ENCODE peak calls at places on chromosome 7, in nine cellular contexts. H, K, T, M, W, J, X, R and P are unnamed samples. For H3K4me1, the result is how much of the 10 kb centered on the place peaks cover.

GRCh38 chr7:102061981-102062390 is 224.7 kb upstream of the SH2B2 start:
- DNase-seq in H (no peak), K (no peak), T (no peak), M (peak), W (peak), J (no peak), X (peak), R (no peak), P (peak)

GRCh38 chr7:76216683-76217082 is 15.0 kb downstream of the SRRM3 start:
- DNase-seq in H (no peak), K (no peak), T (no peak), M (no peak), W (no peak), J (no peak), X (no peak), R (no peak), P (no peak)

GRCh38 chr7:143243011-143243410 is 20.2 kb upstream of the GSTK1 start:
- DNase-seq in H (no peak), K (no peak), T (no peak), M (no peak), W (no peak), J (no peak), X (no peak), R (no peak), P (no peak)

GRCh38 chr7:11742496-11742895 is 89.5 kb downstream of the THSD7A start:
- DNase-seq in H (no peak), K (no peak), T (no peak), M (no peak), W (no peak), J (peak), X (no peak), R (no peak), P (no peak)

GRCh38 chr7:14900051-14900450 is 2.5 kb downstream of the DGKB start:
- DNase-seq in H (no peak), K (no peak), T (no peak), M (no peak), W (no peak), J (peak), X (no peak), R (no peak), P (no peak)

GRCh38 chr7:41834805-41835694 is 132.2 kb upstream of the INHBA start:
- DNase-seq in H (no peak), K (no peak), T (no peak), M (no peak), W (no peak), J (no peak), X (peak), R (no peak), P (no peak)

GRCh38 chr7:124085168-124085567 is 52.3 kb upstream of the TMEM229A start:
- DNase-seq in H (no peak), K (no peak), T (peak), M (no peak), W (no peak), J (peak), X (peak), R (no peak), P (no peak)

GRCh38 chr7:34039033-34039432 is 133.7 kb downstream of the BMPER start:
- DNase-seq in H (no peak), K (no peak), T (no peak), M (no peak), W (no peak), J (no peak), X (peak), R (no peak), P (no peak)

GRCh38 chr7:1998146-1998545 is 234.6 kb downstream of the MAD1L1 start:
- DNase-seq in H (no peak), K (no peak), T (peak), M (no peak), W (no peak), J (no peak), X (no peak), R (no peak), P (no peak)

GRCh38 chr7:64881461-64882287 is 21.4 kb upstream of the ZNF273 start:
- DNase-seq in H (peak), K (no peak), T (no peak), M (no peak), W (no peak), J (no peak), X (no peak), R (no peak), P (no peak)

GRCh38 chr7:92053312-92053711 is 81.0 kb downstream of the CYP51A1 start:
- DNase-seq in H (no peak), K (no peak), T (no peak), M (no peak), W (no peak), J (no peak), X (no peak), R (no peak), P (no peak)

GRCh38 chr7:73850781-73851207 is 8.5 kb upstream of the METTL27 start:
- DNase-seq in H (no peak), K (peak), T (peak), M (no peak), W (no peak), J (peak), X (peak), R (no peak), P (no peak)

GRCh38 chr7:102432476-102433318 is 678 bp upstream of the ORAI2 start:
- DNase-seq in H (no peak), K (no peak), T (peak), M (no peak), W (no peak), J (no peak), X (no peak), R (peak), P (peak)

GRCh38 chr7:107742678-107743566 is 1.0 kb upstream of the CBLL1 start:
- DNase-seq in H (peak), K (peak), T (peak), M (peak), W (peak), J (no peak), X (no peak), R (no peak), P (no peak)

GRCh38 chr7:87870471-87870870 is 5.7 kb downstream of the SLC25A40 start:
- DNase-seq in H (no peak), K (no peak), T (no peak), M (no peak), W (no peak), J (no peak), X (no peak), R (no peak), P (no peak)

GRCh38 chr7:87875151-87876039 is 765 bp downstream of the SLC25A40 start:
- DNase-seq in H (no peak), K (no peak), T (no peak), M (no peak), W (no peak), J (peak), X (no peak), R (peak), P (peak)

GRCh38 chr7:87876040-87876758 is at the start of the genes DBF4 and SLC25A40:
- DNase-seq in H (peak), K (peak), T (peak), M (peak), W (peak), J (peak), X (peak), R (peak), P (peak)

GRCh38 chr7:87874066-87874465 is 2.1 kb downstream of the SLC25A40 start:
- DNase-seq in H (no peak), K (no peak), T (no peak), M (no peak), W (no peak), J (no peak), X (no peak), R (no peak), P (peak)

GRCh38 chr7:87872356-87872755 is 3.8 kb downstream of the SLC25A40 start:
- DNase-seq in H (no peak), K (no peak), T (no peak), M (no peak), W (no peak), J (no peak), X (no peak), R (no peak), P (no peak)
- H3K4me1 ChIP-seq in H (under half), K (under half), T (under half), M (under half), W (under half), J (under half), X (under half), R (under half), P (under half)

GRCh38 chr7:131161103-131161502 is 166.6 kb upstream of the MKLN1 start:
- DNase-seq in H (no peak), K (no peak), T (no peak), M (no peak), W (no peak), J (no peak), X (no peak), R (no peak), P (no peak)

GRCh38 chr7:131159961-131160361 is 167.7 kb upstream of the MKLN1 start:
- DNase-seq in H (no peak), K (no peak), T (no peak), M (no peak), W (no peak), J (peak), X (peak), R (no peak), P (no peak)

GRCh38 chr7:131164025-131164899 is 163.4 kb upstream of the MKLN1 start:
- DNase-seq in H (no peak), K (peak), T (no peak), M (no peak), W (no peak), J (peak), X (peak), R (no peak), P (no peak)

GRCh38 chr7:131166066-131166465 is 161.6 kb upstream of the MKLN1 start:
- DNase-seq in H (no peak), K (no peak), T (no peak), M (no peak), W (no peak), J (peak), X (peak), R (no peak), P (no peak)

DNA sequence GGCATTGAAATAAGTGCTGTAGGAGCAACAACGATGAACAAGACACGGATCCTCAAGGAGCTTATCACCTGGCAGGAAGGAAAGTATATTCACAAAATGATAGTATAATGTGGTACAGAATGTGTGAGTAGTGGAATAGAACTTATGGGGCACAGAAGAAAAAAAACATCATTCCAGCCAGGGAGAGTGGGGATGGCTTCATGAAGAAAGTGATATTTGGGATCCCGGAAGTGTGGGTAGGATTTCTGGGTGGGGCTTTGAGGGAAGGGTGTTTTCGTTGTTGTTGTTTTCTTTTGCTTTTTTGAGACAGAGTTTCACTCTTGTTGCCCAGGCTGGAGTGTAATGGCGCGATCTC is 162.8 kb upstream of the MKLN1 start:
- DNase-seq in H (no peak), K (no peak), T (no peak), M (no peak), W (no peak), J (no peak), X (no peak), R (no peak), P (no peak)
- H3K27ac ChIP-seq in H (peak), K (peak), T (no peak), M (no peak), W (no peak), J (peak), X (no peak), R (no peak), P (no peak)

GRCh38 chr7:128408709-128409434 is 910 bp downstream of the IMPDH1 start:
- DNase-seq in H (no peak), K (no peak), T (no peak), M (no peak), W (no peak), J (no peak), X (peak), R (no peak), P (no peak)
- H3K4me1 ChIP-seq in H (half or more), K (under half), T (under half), M (half or more), W (under half), J (under half), X (under half), R (half or more), P (under half)

DNA sequence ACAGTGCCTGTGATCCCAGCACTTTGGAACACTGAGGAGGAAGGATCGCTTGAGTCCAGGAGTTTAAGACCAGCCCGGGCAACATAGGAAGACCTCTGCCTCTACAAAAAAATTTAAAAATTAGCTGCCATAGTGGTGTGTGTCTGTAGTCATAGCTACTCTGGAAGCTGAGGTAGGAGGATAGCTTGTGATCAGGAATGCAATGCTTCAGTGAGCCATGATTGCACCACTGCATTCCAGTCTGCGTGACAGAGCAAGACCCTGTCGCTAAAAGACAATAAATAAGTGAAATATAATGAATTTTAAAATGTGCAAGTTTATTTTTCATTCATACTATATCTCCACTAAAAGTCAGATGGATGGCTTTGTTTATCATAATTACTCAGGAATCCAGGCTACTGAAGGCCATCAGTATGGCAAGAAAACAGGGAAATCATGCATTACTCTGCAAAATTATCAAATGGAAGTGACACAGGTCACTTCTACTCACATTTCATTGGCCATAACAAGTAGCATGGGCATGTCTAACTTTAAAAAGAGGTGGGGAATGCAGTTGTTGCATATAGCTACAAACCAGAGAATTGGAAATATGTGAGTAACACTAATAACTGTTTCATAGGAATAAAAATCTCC is 32.9 kb upstream of the FAM3C start:
- DNase-seq in H (no peak), K (no peak), T (no peak), M (no peak), W (no peak), J (no peak), X (peak), R (no peak), P (no peak)
- H3K27ac ChIP-seq in H (no peak), K (no peak), T (no peak), M (no peak), W (no peak), J (no peak), X (no peak), R (no peak), P (no peak)

GRCh38 chr7:137958593-137959431 is 43.1 kb downstream of the CREB3L2 start:
- DNase-seq in H (no peak), K (no peak), T (no peak), M (no peak), W (no peak), J (no peak), X (no peak), R (no peak), P (no peak)
- H3K4me1 ChIP-seq in H (under half), K (half or more), T (under half), M (half or more), W (under half), J (under half), X (under half), R (under half), P (under half)

DNA sequence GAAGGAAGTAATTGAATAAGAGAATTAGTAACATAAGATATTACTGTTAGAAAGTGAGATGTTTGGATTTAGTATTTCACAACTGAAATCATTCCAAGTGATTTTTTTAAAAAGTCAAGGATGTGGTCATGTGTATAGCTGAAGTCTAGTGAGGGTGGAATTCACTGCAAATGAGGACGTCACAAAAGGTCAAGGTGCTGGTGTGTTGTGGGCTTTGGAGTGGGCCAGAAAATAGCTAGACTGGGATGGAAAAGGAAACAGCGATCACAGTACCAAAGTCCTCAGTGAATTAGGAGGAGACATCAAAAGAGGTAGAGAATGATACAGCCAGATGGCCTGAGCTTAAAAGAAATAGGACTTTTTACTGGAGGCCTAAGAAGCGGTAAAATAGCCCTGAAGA is 272.8 kb downstream of the DYNC1I1 start:
- DNase-seq in H (no peak), K (no peak), T (no peak), M (no peak), W (no peak), J (no peak), X (no peak), R (no peak), P (no peak)
- H3K27ac ChIP-seq in H (no peak), K (no peak), T (no peak), M (no peak), W (no peak), J (no peak), X (no peak), R (no peak), P (no peak)